ENCODE peak calls at places on chromosomes 11 and 22, in eight cellular contexts. One of them, this sample, is unnamed.

GRCh38 chr11:128448487-128448886 is 138.9 kb downstream of the ETS1 start:
- DNase-seq in NCI-H1105 treated with DMSO at 0.1 percent for 48 hours: no peak
- DNase-seq in erythroblast: no peak
- DNase-seq in AG09319: no peak
- DNase-seq in GM13976: no peak
- DNase-seq in Ammon's horn: no peak
- DNase-seq in amniotic epithelial cell: peak
- DNase-seq in bronchial epithelial cell: peak
- DNase-seq in this sample: no peak

GRCh38 chr11:129451524-129451923 is 75.9 kb downstream of the BARX2 start:
- DNase-seq in NCI-H1105 treated with DMSO at 0.1 percent for 48 hours: no peak
- DNase-seq in erythroblast: no peak
- DNase-seq in AG09319: no peak
- DNase-seq in GM13976: no peak
- DNase-seq in Ammon's horn: peak
- DNase-seq in amniotic epithelial cell: no peak
- DNase-seq in bronchial epithelial cell: no peak
- DNase-seq in this sample: no peak

GRCh38 chr11:129457321-129457720 is 81.7 kb downstream of the BARX2 start:
- DNase-seq in NCI-H1105 treated with DMSO at 0.1 percent for 48 hours: peak
- DNase-seq in erythroblast: no peak
- DNase-seq in AG09319: no peak
- DNase-seq in GM13976: no peak
- DNase-seq in Ammon's horn: no peak
- DNase-seq in amniotic epithelial cell: no peak
- DNase-seq in bronchial epithelial cell: peak
- DNase-seq in this sample: no peak

GRCh38 chr22:31049815-31050420 is 31.2 kb upstream of the SMTN start:
- DNase-seq in NCI-H1105 treated with DMSO at 0.1 percent for 48 hours: no peak
- DNase-seq in erythroblast: no peak
- DNase-seq in AG09319: no peak
- DNase-seq in GM13976: no peak
- DNase-seq in Ammon's horn: no peak
- DNase-seq in amniotic epithelial cell: peak
- DNase-seq in bronchial epithelial cell: no peak
- DNase-seq in this sample: no peak

GRCh38 chr11:81574301-81574700 is 1159.4 kb downstream of the FAM181B start:
- DNase-seq in NCI-H1105 treated with DMSO at 0.1 percent for 48 hours: no peak
- DNase-seq in erythroblast: no peak
- DNase-seq in AG09319: no peak
- DNase-seq in GM13976: no peak
- DNase-seq in Ammon's horn: no peak
- DNase-seq in amniotic epithelial cell: no peak
- DNase-seq in bronchial epithelial cell: no peak
- DNase-seq in this sample: no peak

GRCh38 chr22:30744224-30744623 is 49.5 kb downstream of the OSBP2 start:
- DNase-seq in NCI-H1105 treated with DMSO at 0.1 percent for 48 hours: no peak
- DNase-seq in erythroblast: no peak
- DNase-seq in AG09319: no peak
- DNase-seq in GM13976: no peak
- DNase-seq in Ammon's horn: no peak
- DNase-seq in amniotic epithelial cell: no peak
- DNase-seq in bronchial epithelial cell: no peak
- DNase-seq in this sample: no peak

GRCh38 chr11:111269146-111269868 is 23.8 kb downstream of the POU2AF2 start:
- DNase-seq in NCI-H1105 treated with DMSO at 0.1 percent for 48 hours: no peak
- DNase-seq in erythroblast: no peak
- DNase-seq in AG09319: no peak
- DNase-seq in GM13976: no peak
- DNase-seq in Ammon's horn: peak
- DNase-seq in amniotic epithelial cell: peak
- DNase-seq in bronchial epithelial cell: no peak
- DNase-seq in this sample: no peak

GRCh38 chr22:29071261-29072045 is 1.4 kb upstream of the KREMEN1 start:
- DNase-seq in NCI-H1105 treated with DMSO at 0.1 percent for 48 hours: no peak
- DNase-seq in erythroblast: peak
- DNase-seq in AG09319: no peak
- DNase-seq in GM13976: peak
- DNase-seq in Ammon's horn: no peak
- DNase-seq in amniotic epithelial cell: no peak
- DNase-seq in bronchial epithelial cell: peak
- DNase-seq in this sample: peak

GRCh38 chr22:46058591-46059519 is 81.9 kb upstream of the WNT7B start:
- DNase-seq in NCI-H1105 treated with DMSO at 0.1 percent for 48 hours: peak
- DNase-seq in erythroblast: no peak
- DNase-seq in AG09319: no peak
- DNase-seq in GM13976: no peak
- DNase-seq in Ammon's horn: no peak
- DNase-seq in amniotic epithelial cell: no peak
- DNase-seq in bronchial epithelial cell: no peak
- DNase-seq in this sample: no peak

GRCh38 chr11:125376856-125377255 is 119.2 kb downstream of the FEZ1 start:
- DNase-seq in NCI-H1105 treated with DMSO at 0.1 percent for 48 hours: no peak
- DNase-seq in erythroblast: no peak
- DNase-seq in AG09319: no peak
- DNase-seq in GM13976: no peak
- DNase-seq in Ammon's horn: peak
- DNase-seq in amniotic epithelial cell: no peak
- DNase-seq in bronchial epithelial cell: no peak
- DNase-seq in this sample: no peak

GRCh38 chr11:34823197-34823596 is 93.0 kb downstream of the APIP start:
- DNase-seq in NCI-H1105 treated with DMSO at 0.1 percent for 48 hours: no peak
- DNase-seq in erythroblast: no peak
- DNase-seq in AG09319: no peak
- DNase-seq in GM13976: no peak
- DNase-seq in Ammon's horn: no peak
- DNase-seq in amniotic epithelial cell: no peak
- DNase-seq in bronchial epithelial cell: no peak
- DNase-seq in this sample: no peak

GRCh38 chr22:37178350-37179125 is 9.5 kb downstream of the C1QTNF6 start:
- DNase-seq in NCI-H1105 treated with DMSO at 0.1 percent for 48 hours: no peak
- DNase-seq in erythroblast: no peak
- DNase-seq in AG09319: no peak
- DNase-seq in GM13976: no peak
- DNase-seq in Ammon's horn: no peak
- DNase-seq in amniotic epithelial cell: peak
- DNase-seq in bronchial epithelial cell: peak
- DNase-seq in this sample: no peak

GRCh38 chr11:60966867-60967266 is 4.6 kb upstream of the CD6 start:
- DNase-seq in NCI-H1105 treated with DMSO at 0.1 percent for 48 hours: no peak
- DNase-seq in erythroblast: no peak
- DNase-seq in AG09319: no peak
- DNase-seq in GM13976: no peak
- DNase-seq in Ammon's horn: no peak
- DNase-seq in amniotic epithelial cell: no peak
- DNase-seq in bronchial epithelial cell: no peak
- DNase-seq in this sample: no peak

GRCh38 chr22:50691521-50691920 is 18.9 kb downstream of the SHANK3 start:
- DNase-seq in NCI-H1105 treated with DMSO at 0.1 percent for 48 hours: no peak
- DNase-seq in erythroblast: peak
- DNase-seq in AG09319: no peak
- DNase-seq in GM13976: no peak
- DNase-seq in Ammon's horn: peak
- DNase-seq in amniotic epithelial cell: peak
- DNase-seq in bronchial epithelial cell: peak
- DNase-seq in this sample: no peak

This sample was measured in GM10248.